ENCODE peak calls at places on chromosomes 4 and X, in five cellular contexts. One of them, this sample, is unnamed.
A peak's percentile ranks its signal among the peaks of the same experiment; 100 is the strongest.

GRCh38 chr4:8840006-8840793 is 31.4 kb downstream of the HMX1 start:
- DNase-seq in activated effector memory CD4-positive, alpha-beta T cell treated with Interleukin-2 at 50 U/mL for 16 hours: no peak
- DNase-seq in non-pigmented ciliary epithelial cell: no peak
- DNase-seq in activated CD4-positive, alpha-beta T cell treated with anti-CD3 and anti-CD28 coated beads, Interleukin-2, amount 50 U/mL, for 48 hours: no peak
- DNase-seq in KBM-7: no peak
- DNase-seq in this sample: no peak

GRCh38 chr4:149741186-149741831 is 74.3 kb downstream of the IQCM start:
- DNase-seq in activated effector memory CD4-positive, alpha-beta T cell treated with Interleukin-2 at 50 U/mL for 16 hours: no peak
- DNase-seq in non-pigmented ciliary epithelial cell: no peak
- DNase-seq in activated CD4-positive, alpha-beta T cell treated with anti-CD3 and anti-CD28 coated beads, Interleukin-2, amount 50 U/mL, for 48 hours: no peak
- DNase-seq in KBM-7: no peak
- DNase-seq in this sample: no peak

GRCh38 chr4:38902695-38903094 is 35.1 kb downstream of the FAM114A1 start:
- DNase-seq in activated effector memory CD4-positive, alpha-beta T cell treated with Interleukin-2 at 50 U/mL for 16 hours: no peak
- DNase-seq in non-pigmented ciliary epithelial cell: no peak
- DNase-seq in activated CD4-positive, alpha-beta T cell treated with anti-CD3 and anti-CD28 coated beads, Interleukin-2, amount 50 U/mL, for 48 hours: no peak
- DNase-seq in KBM-7: peak; percentile 55
- DNase-seq in this sample: peak; percentile 79

GRCh38 chrX:110741213-110741796 is 54.3 kb downstream of the CHRDL1 start:
- DNase-seq in activated effector memory CD4-positive, alpha-beta T cell treated with Interleukin-2 at 50 U/mL for 16 hours: no peak
- DNase-seq in non-pigmented ciliary epithelial cell: peak; percentile 51
- DNase-seq in activated CD4-positive, alpha-beta T cell treated with anti-CD3 and anti-CD28 coated beads, Interleukin-2, amount 50 U/mL, for 48 hours: no peak
- DNase-seq in KBM-7: no peak
- DNase-seq in this sample: no peak

GRCh38 chr4:115165503-115165902 is 52.1 kb upstream of the NDST4 start:
- DNase-seq in activated effector memory CD4-positive, alpha-beta T cell treated with Interleukin-2 at 50 U/mL for 16 hours: no peak
- DNase-seq in non-pigmented ciliary epithelial cell: no peak
- DNase-seq in activated CD4-positive, alpha-beta T cell treated with anti-CD3 and anti-CD28 coated beads, Interleukin-2, amount 50 U/mL, for 48 hours: no peak
- DNase-seq in KBM-7: no peak
- DNase-seq in this sample: no peak

GRCh38 chr4:32525420-32525819 is 1805.3 kb downstream of the PCDH7 start:
- DNase-seq in activated effector memory CD4-positive, alpha-beta T cell treated with Interleukin-2 at 50 U/mL for 16 hours: no peak
- DNase-seq in non-pigmented ciliary epithelial cell: no peak
- DNase-seq in activated CD4-positive, alpha-beta T cell treated with anti-CD3 and anti-CD28 coated beads, Interleukin-2, amount 50 U/mL, for 48 hours: no peak
- DNase-seq in KBM-7: no peak
- DNase-seq in this sample: no peak

GRCh38 chrX:70436380-70436779 is 8.3 kb upstream of the DLG3 start:
- DNase-seq in activated effector memory CD4-positive, alpha-beta T cell treated with Interleukin-2 at 50 U/mL for 16 hours: no peak
- DNase-seq in non-pigmented ciliary epithelial cell: no peak
- DNase-seq in activated CD4-positive, alpha-beta T cell treated with anti-CD3 and anti-CD28 coated beads, Interleukin-2, amount 50 U/mL, for 48 hours: no peak
- DNase-seq in KBM-7: peak; percentile 42
- DNase-seq in this sample: peak; percentile 76

GRCh38 chrX:65601530-65602281 is 65.7 kb upstream of the MSN start:
- DNase-seq in activated effector memory CD4-positive, alpha-beta T cell treated with Interleukin-2 at 50 U/mL for 16 hours: peak; percentile 22
- DNase-seq in non-pigmented ciliary epithelial cell: no peak
- DNase-seq in activated CD4-positive, alpha-beta T cell treated with anti-CD3 and anti-CD28 coated beads, Interleukin-2, amount 50 U/mL, for 48 hours: peak; percentile 45
- DNase-seq in KBM-7: peak; percentile 94
- DNase-seq in this sample: no peak

GRCh38 chrX:98028691-98029090 is 1145.0 kb downstream of the RPA4 start:
- DNase-seq in activated effector memory CD4-positive, alpha-beta T cell treated with Interleukin-2 at 50 U/mL for 16 hours: no peak
- DNase-seq in non-pigmented ciliary epithelial cell: no peak
- DNase-seq in activated CD4-positive, alpha-beta T cell treated with anti-CD3 and anti-CD28 coated beads, Interleukin-2, amount 50 U/mL, for 48 hours: no peak
- DNase-seq in KBM-7: no peak
- DNase-seq in this sample: peak; percentile 97

GRCh38 chr4:173752610-173753009 is 222.6 kb upstream of the HAND2 start:
- DNase-seq in activated effector memory CD4-positive, alpha-beta T cell treated with Interleukin-2 at 50 U/mL for 16 hours: no peak
- DNase-seq in non-pigmented ciliary epithelial cell: no peak
- DNase-seq in activated CD4-positive, alpha-beta T cell treated with anti-CD3 and anti-CD28 coated beads, Interleukin-2, amount 50 U/mL, for 48 hours: peak; percentile 21
- DNase-seq in KBM-7: peak; percentile 76
- DNase-seq in this sample: peak; percentile 79

GRCh38 chr4:84938316-84938715 is 28.2 kb downstream of the WDFY3 start:
- DNase-seq in activated effector memory CD4-positive, alpha-beta T cell treated with Interleukin-2 at 50 U/mL for 16 hours: no peak
- DNase-seq in non-pigmented ciliary epithelial cell: peak; percentile 42
- DNase-seq in activated CD4-positive, alpha-beta T cell treated with anti-CD3 and anti-CD28 coated beads, Interleukin-2, amount 50 U/mL, for 48 hours: no peak
- DNase-seq in KBM-7: no peak
- DNase-seq in this sample: no peak

GRCh38 chr4:52982246-52982950 is 120.3 kb downstream of the RASL11B start:
- DNase-seq in activated effector memory CD4-positive, alpha-beta T cell treated with Interleukin-2 at 50 U/mL for 16 hours: no peak
- DNase-seq in non-pigmented ciliary epithelial cell: no peak
- DNase-seq in activated CD4-positive, alpha-beta T cell treated with anti-CD3 and anti-CD28 coated beads, Interleukin-2, amount 50 U/mL, for 48 hours: no peak
- DNase-seq in KBM-7: peak; percentile 55
- DNase-seq in this sample: peak; percentile 53

GRCh38 chr4:54586343-54586953 is 71.3 kb upstream of the KIT start:
- DNase-seq in activated effector memory CD4-positive, alpha-beta T cell treated with Interleukin-2 at 50 U/mL for 16 hours: no peak
- DNase-seq in non-pigmented ciliary epithelial cell: no peak
- DNase-seq in activated CD4-positive, alpha-beta T cell treated with anti-CD3 and anti-CD28 coated beads, Interleukin-2, amount 50 U/mL, for 48 hours: no peak
- DNase-seq in KBM-7: no peak
- DNase-seq in this sample: no peak

GRCh38 chrX:17860179-17860780 is 818 bp downstream of the RAI2 start:
- DNase-seq in activated effector memory CD4-positive, alpha-beta T cell treated with Interleukin-2 at 50 U/mL for 16 hours: no peak
- DNase-seq in non-pigmented ciliary epithelial cell: no peak
- DNase-seq in activated CD4-positive, alpha-beta T cell treated with anti-CD3 and anti-CD28 coated beads, Interleukin-2, amount 50 U/mL, for 48 hours: no peak
- DNase-seq in KBM-7: peak; percentile 5
- DNase-seq in this sample: no peak

GRCh38 chr4:163195247-163195765 is 28.6 kb upstream of the NAF1 start:
- DNase-seq in activated effector memory CD4-positive, alpha-beta T cell treated with Interleukin-2 at 50 U/mL for 16 hours: no peak
- DNase-seq in non-pigmented ciliary epithelial cell: no peak
- DNase-seq in activated CD4-positive, alpha-beta T cell treated with anti-CD3 and anti-CD28 coated beads, Interleukin-2, amount 50 U/mL, for 48 hours: no peak
- DNase-seq in KBM-7: no peak
- DNase-seq in this sample: no peak

GRCh38 chr4:138190452-138190858 is 51.7 kb downstream of the SLC7A11 start:
- DNase-seq in activated effector memory CD4-positive, alpha-beta T cell treated with Interleukin-2 at 50 U/mL for 16 hours: no peak
- DNase-seq in non-pigmented ciliary epithelial cell: no peak
- DNase-seq in activated CD4-positive, alpha-beta T cell treated with anti-CD3 and anti-CD28 coated beads, Interleukin-2, amount 50 U/mL, for 48 hours: no peak
- DNase-seq in KBM-7: peak; percentile 84
- DNase-seq in this sample: peak; percentile 91

GRCh38 chrX:136168929-136169735 is 21.8 kb downstream of the FHL1 start:
- DNase-seq in activated effector memory CD4-positive, alpha-beta T cell treated with Interleukin-2 at 50 U/mL for 16 hours: no peak
- DNase-seq in non-pigmented ciliary epithelial cell: peak; percentile 69
- DNase-seq in activated CD4-positive, alpha-beta T cell treated with anti-CD3 and anti-CD28 coated beads, Interleukin-2, amount 50 U/mL, for 48 hours: no peak
- DNase-seq in KBM-7: no peak
- DNase-seq in this sample: no peak

GRCh38 chr4:40731792-40732245 is 17.9 kb upstream of the NSUN7 start:
- DNase-seq in activated effector memory CD4-positive, alpha-beta T cell treated with Interleukin-2 at 50 U/mL for 16 hours: no peak
- DNase-seq in non-pigmented ciliary epithelial cell: no peak
- DNase-seq in activated CD4-positive, alpha-beta T cell treated with anti-CD3 and anti-CD28 coated beads, Interleukin-2, amount 50 U/mL, for 48 hours: no peak
- DNase-seq in KBM-7: peak; percentile 89
- DNase-seq in this sample: no peak

GRCh38 chrX:24024819-24025740 is 1.9 kb downstream of the KLHL15 start:
- DNase-seq in activated effector memory CD4-positive, alpha-beta T cell treated with Interleukin-2 at 50 U/mL for 16 hours: peak; percentile 69
- DNase-seq in non-pigmented ciliary epithelial cell: peak; percentile 38
- DNase-seq in activated CD4-positive, alpha-beta T cell treated with anti-CD3 and anti-CD28 coated beads, Interleukin-2, amount 50 U/mL, for 48 hours: peak; percentile 77
- DNase-seq in KBM-7: peak; percentile 91
- DNase-seq in this sample: peak; percentile 93

GRCh38 chr4:176261481-176261880 is 7.5 kb downstream of the ASB5 start:
- DNase-seq in activated effector memory CD4-positive, alpha-beta T cell treated with Interleukin-2 at 50 U/mL for 16 hours: no peak
- DNase-seq in non-pigmented ciliary epithelial cell: no peak
- DNase-seq in activated CD4-positive, alpha-beta T cell treated with anti-CD3 and anti-CD28 coated beads, Interleukin-2, amount 50 U/mL, for 48 hours: no peak
- DNase-seq in KBM-7: no peak
- DNase-seq in this sample: no peak

GRCh38 chrX:14963447-14964236 is 90.4 kb downstream of the MOSPD2 start:
- DNase-seq in activated effector memory CD4-positive, alpha-beta T cell treated with Interleukin-2 at 50 U/mL for 16 hours: no peak
- DNase-seq in non-pigmented ciliary epithelial cell: no peak
- DNase-seq in activated CD4-positive, alpha-beta T cell treated with anti-CD3 and anti-CD28 coated beads, Interleukin-2, amount 50 U/mL, for 48 hours: no peak
- DNase-seq in KBM-7: no peak
- DNase-seq in this sample: no peak

GRCh38 chrX:136783159-136783558 is 2.4 kb upstream of the ARHGEF6 start:
- DNase-seq in activated effector memory CD4-positive, alpha-beta T cell treated with Interleukin-2 at 50 U/mL for 16 hours: no peak
- DNase-seq in non-pigmented ciliary epithelial cell: no peak
- DNase-seq in activated CD4-positive, alpha-beta T cell treated with anti-CD3 and anti-CD28 coated beads, Interleukin-2, amount 50 U/mL, for 48 hours: no peak
- DNase-seq in KBM-7: no peak
- DNase-seq in this sample: no peak

GRCh38 chr4:77157859-77158486 is 966 bp downstream of the CCNG2 start:
- DNase-seq in activated effector memory CD4-positive, alpha-beta T cell treated with Interleukin-2 at 50 U/mL for 16 hours: peak; percentile 53
- DNase-seq in non-pigmented ciliary epithelial cell: peak; percentile 34
- DNase-seq in activated CD4-positive, alpha-beta T cell treated with anti-CD3 and anti-CD28 coated beads, Interleukin-2, amount 50 U/mL, for 48 hours: peak; percentile 72
- DNase-seq in KBM-7: peak; percentile 86
- DNase-seq in this sample: peak; percentile 80

GRCh38 chrX:119252716-119253115 is 16.6 kb downstream of the PGRMC1 start:
- DNase-seq in activated effector memory CD4-positive, alpha-beta T cell treated with Interleukin-2 at 50 U/mL for 16 hours: no peak
- DNase-seq in non-pigmented ciliary epithelial cell: no peak
- DNase-seq in activated CD4-positive, alpha-beta T cell treated with anti-CD3 and anti-CD28 coated beads, Interleukin-2, amount 50 U/mL, for 48 hours: no peak
- DNase-seq in KBM-7: no peak
- DNase-seq in this sample: no peak

GRCh38 chrX:45006002-45006800 is 133.2 kb downstream of the KDM6A start:
- DNase-seq in activated effector memory CD4-positive, alpha-beta T cell treated with Interleukin-2 at 50 U/mL for 16 hours: no peak
- DNase-seq in non-pigmented ciliary epithelial cell: no peak
- DNase-seq in activated CD4-positive, alpha-beta T cell treated with anti-CD3 and anti-CD28 coated beads, Interleukin-2, amount 50 U/mL, for 48 hours: no peak
- DNase-seq in KBM-7: no peak
- DNase-seq in this sample: no peak

GRCh38 chrX:70030242-70030823 is 19.4 kb downstream of the AWAT2 start:
- DNase-seq in activated effector memory CD4-positive, alpha-beta T cell treated with Interleukin-2 at 50 U/mL for 16 hours: peak; percentile 2
- DNase-seq in non-pigmented ciliary epithelial cell: no peak
- DNase-seq in activated CD4-positive, alpha-beta T cell treated with anti-CD3 and anti-CD28 coated beads, Interleukin-2, amount 50 U/mL, for 48 hours: peak; percentile 15
- DNase-seq in KBM-7: peak; percentile 66
- DNase-seq in this sample: peak; percentile 83

GRCh38 chrX:107826286-107827136 is 845 bp downstream of the MID2 start:
- DNase-seq in activated effector memory CD4-positive, alpha-beta T cell treated with Interleukin-2 at 50 U/mL for 16 hours: peak; percentile 5
- DNase-seq in non-pigmented ciliary epithelial cell: no peak
- DNase-seq in activated CD4-positive, alpha-beta T cell treated with anti-CD3 and anti-CD28 coated beads, Interleukin-2, amount 50 U/mL, for 48 hours: peak; percentile 38
- DNase-seq in KBM-7: peak; percentile 67
- DNase-seq in this sample: peak; percentile 45

GRCh38 chrX:108088511-108088910 is 2.8 kb downstream of the PSMD10 start:
- DNase-seq in activated effector memory CD4-positive, alpha-beta T cell treated with Interleukin-2 at 50 U/mL for 16 hours: no peak
- DNase-seq in non-pigmented ciliary epithelial cell: no peak
- DNase-seq in activated CD4-positive, alpha-beta T cell treated with anti-CD3 and anti-CD28 coated beads, Interleukin-2, amount 50 U/mL, for 48 hours: no peak
- DNase-seq in KBM-7: no peak
- DNase-seq in this sample: no peak

GRCh38 chr4:5024673-5025072 is 5.4 kb upstream of the CYTL1 start:
- DNase-seq in activated effector memory CD4-positive, alpha-beta T cell treated with Interleukin-2 at 50 U/mL for 16 hours: no peak
- DNase-seq in non-pigmented ciliary epithelial cell: no peak
- DNase-seq in activated CD4-positive, alpha-beta T cell treated with anti-CD3 and anti-CD28 coated beads, Interleukin-2, amount 50 U/mL, for 48 hours: no peak
- DNase-seq in KBM-7: no peak
- DNase-seq in this sample: no peak

GRCh38 chr4:174314770-174315169 is 31.1 kb downstream of the CEP44 start:
- DNase-seq in activated effector memory CD4-positive, alpha-beta T cell treated with Interleukin-2 at 50 U/mL for 16 hours: no peak
- DNase-seq in non-pigmented ciliary epithelial cell: peak; percentile 28
- DNase-seq in activated CD4-positive, alpha-beta T cell treated with anti-CD3 and anti-CD28 coated beads, Interleukin-2, amount 50 U/mL, for 48 hours: no peak
- DNase-seq in KBM-7: no peak
- DNase-seq in this sample: no peak

GRCh38 chr4:165351359-165352130 is 24.1 kb downstream of the MSMO1 start:
- DNase-seq in activated effector memory CD4-positive, alpha-beta T cell treated with Interleukin-2 at 50 U/mL for 16 hours: no peak
- DNase-seq in non-pigmented ciliary epithelial cell: no peak
- DNase-seq in activated CD4-positive, alpha-beta T cell treated with anti-CD3 and anti-CD28 coated beads, Interleukin-2, amount 50 U/mL, for 48 hours: no peak
- DNase-seq in KBM-7: no peak
- DNase-seq in this sample: no peak

GRCh38 chrX:121831601-121832000 is 784.2 kb downstream of the GLUD2 start:
- DNase-seq in activated effector memory CD4-positive, alpha-beta T cell treated with Interleukin-2 at 50 U/mL for 16 hours: no peak
- DNase-seq in non-pigmented ciliary epithelial cell: peak; percentile 36
- DNase-seq in activated CD4-positive, alpha-beta T cell treated with anti-CD3 and anti-CD28 coated beads, Interleukin-2, amount 50 U/mL, for 48 hours: no peak
- DNase-seq in KBM-7: no peak
- DNase-seq in this sample: no peak

GRCh38 chr4:141686146-141686775 is 49.9 kb downstream of the IL15 start:
- DNase-seq in activated effector memory CD4-positive, alpha-beta T cell treated with Interleukin-2 at 50 U/mL for 16 hours: no peak
- DNase-seq in non-pigmented ciliary epithelial cell: peak; percentile 35
- DNase-seq in activated CD4-positive, alpha-beta T cell treated with anti-CD3 and anti-CD28 coated beads, Interleukin-2, amount 50 U/mL, for 48 hours: no peak
- DNase-seq in KBM-7: no peak
- DNase-seq in this sample: no peak

GRCh38 chr4:48722509-48723446 is 57.3 kb downstream of the FRYL start:
- DNase-seq in activated effector memory CD4-positive, alpha-beta T cell treated with Interleukin-2 at 50 U/mL for 16 hours: no peak
- DNase-seq in non-pigmented ciliary epithelial cell: no peak
- DNase-seq in activated CD4-positive, alpha-beta T cell treated with anti-CD3 and anti-CD28 coated beads, Interleukin-2, amount 50 U/mL, for 48 hours: no peak
- DNase-seq in KBM-7: no peak
- DNase-seq in this sample: no peak

GRCh38 chrX:16392597-16392996 is 225.3 kb downstream of the MAGEB17 start:
- DNase-seq in activated effector memory CD4-positive, alpha-beta T cell treated with Interleukin-2 at 50 U/mL for 16 hours: no peak
- DNase-seq in non-pigmented ciliary epithelial cell: no peak
- DNase-seq in activated CD4-positive, alpha-beta T cell treated with anti-CD3 and anti-CD28 coated beads, Interleukin-2, amount 50 U/mL, for 48 hours: no peak
- DNase-seq in KBM-7: no peak
- DNase-seq in this sample: no peak

GRCh38 chrX:50613846-50614245 is 143.2 kb upstream of the DGKK start:
- DNase-seq in activated effector memory CD4-positive, alpha-beta T cell treated with Interleukin-2 at 50 U/mL for 16 hours: no peak
- DNase-seq in non-pigmented ciliary epithelial cell: no peak
- DNase-seq in activated CD4-positive, alpha-beta T cell treated with anti-CD3 and anti-CD28 coated beads, Interleukin-2, amount 50 U/mL, for 48 hours: no peak
- DNase-seq in KBM-7: no peak
- DNase-seq in this sample: no peak

This sample was measured in Karpas-422.